ENCODE peak calls at places on chromosomes 1 and 21, in nine cellular contexts. N is endothelial cell, O is fibroblast of lung, A is transverse colon, S is thoracic aorta, Q is AG04450, Z is heart right ventricle, H is RWPE1, B is suprapubic skin. K is an unnamed sample.

GRCh38 chr1:178134061-178134460 is 40.2 kb downstream of the RASAL2 start:
- DNase-seq in S (no peak), O (peak; percentile 55), N (no peak), A (no peak), H (no peak), Z (peak; percentile 69), B (no peak), Q (peak; percentile 13), K (no peak)

GRCh38 chr1:94600556-94600955 is 59.0 kb upstream of the F3 start:
- DNase-seq in Z (no peak), B (no peak), N (no peak), A (no peak), H (no peak), Q (no peak), S (no peak), O (no peak), K (no peak)

GRCh38 chr1:211132681-211133392 is 1.1 kb downstream of the KCNH1 start:
- DNase-seq in Z (no peak), Q (no peak), B (no peak), N (no peak), O (no peak), S (no peak), H (no peak), A (no peak), K (no peak)

GRCh38 chr21:34499116-34499515 is 12.9 kb downstream of the KCNE1 start:
- DNase-seq in N (no peak), B (no peak), Q (no peak), O (no peak), A (no peak), Z (no peak), S (no peak), H (no peak), K (no peak)

GRCh38 chr1:189237008-189237407 is 1240.7 kb downstream of the BRINP3 start:
- DNase-seq in H (no peak), S (no peak), Q (no peak), O (no peak), B (no peak), Z (no peak), N (no peak), A (no peak), K (no peak)

GRCh38 chr1:34127006-34128000 is 37.7 kb downstream of the CSMD2 start:
- DNase-seq in O (no peak), Z (no peak), Q (no peak), A (no peak), N (no peak), H (no peak), S (no peak), B (no peak), K (no peak)

GRCh38 chr1:185719021-185719420 is 15.2 kb upstream of the HMCN1 start:
- DNase-seq in Q (peak; percentile 36), H (peak; percentile 76), S (no peak), O (peak; percentile 86), A (no peak), B (peak; percentile 77), Z (peak; percentile 15), N (peak; percentile 24), K (peak; percentile 44)

GRCh38 chr1:244897476-244898254 is 33.3 kb upstream of the HNRNPU start:
- DNase-seq in S (no peak), H (no peak), A (no peak), Q (no peak), N (no peak), O (no peak), B (no peak), Z (no peak), K (no peak)

GRCh38 chr1:229271448-229272120 is 673 bp downstream of the RAB4A start:
- DNase-seq in S (no peak), N (no peak), H (no peak), B (no peak), A (peak; percentile 50), Q (no peak), Z (peak; percentile 31), O (peak; percentile 43), K (no peak)

GRCh38 chr1:107525146-107525545 is 384.3 kb downstream of the NTNG1 start:
- DNase-seq in H (no peak), Z (no peak), S (no peak), B (no peak), N (no peak), Q (no peak), A (no peak), O (no peak), K (no peak)

GRCh38 chr1:30708361-30708728 is 15.0 kb downstream of the MATN1 start:
- DNase-seq in Q (no peak), Z (no peak), H (no peak), A (no peak), N (no peak), S (no peak), B (no peak), O (no peak), K (no peak)

GRCh38 chr1:81126989-81127571 is 673.7 kb upstream of the ADGRL2 start:
- DNase-seq in H (no peak), Q (no peak), N (no peak), B (no peak), A (no peak), Z (no peak), O (no peak), S (no peak), K (no peak)

GRCh38 chr1:41497631-41498030 is 13.1 kb upstream of the EDN2 start:
- DNase-seq in A (no peak), Q (no peak), B (no peak), O (no peak), N (no peak), H (no peak), S (no peak), Z (no peak), K (no peak)

GRCh38 chr1:41494351-41495170 is 10.1 kb upstream of the EDN2 start:
- DNase-seq in S (no peak), B (no peak), A (no peak), Z (no peak), H (no peak), Q (no peak), O (no peak), N (no peak), K (no peak)

GRCh38 chr1:41497056-41497440 is 12.6 kb upstream of the EDN2 start:
- DNase-seq in Q (no peak), H (no peak), O (no peak), N (no peak), S (no peak), A (no peak), Z (no peak), B (no peak), K (peak; percentile 34)

GRCh38 chr1:41495171-41495948 is 10.9 kb upstream of the EDN2 start:
- DNase-seq in B (no peak), A (no peak), O (peak; percentile 56), H (no peak), N (peak; percentile 50), Z (no peak), S (no peak), Q (no peak), K (peak; percentile 48)

GRCh38 chr1:41496080-41497055 is 11.9 kb upstream of the EDN2 start:
- DNase-seq in Z (peak; percentile 84), Q (peak; percentile 73), H (peak; percentile 75), A (peak; percentile 89), S (peak; percentile 47), B (peak; percentile 90), O (peak; percentile 94), N (peak; percentile 79), K (peak; percentile 90)
- TF ChIP-seq CTCF in Z (no peak), Q (peak; percentile 3), H (no peak), A (no peak), S (no peak), B (no peak), O (no peak), N (no peak), K (no peak)

DNA sequence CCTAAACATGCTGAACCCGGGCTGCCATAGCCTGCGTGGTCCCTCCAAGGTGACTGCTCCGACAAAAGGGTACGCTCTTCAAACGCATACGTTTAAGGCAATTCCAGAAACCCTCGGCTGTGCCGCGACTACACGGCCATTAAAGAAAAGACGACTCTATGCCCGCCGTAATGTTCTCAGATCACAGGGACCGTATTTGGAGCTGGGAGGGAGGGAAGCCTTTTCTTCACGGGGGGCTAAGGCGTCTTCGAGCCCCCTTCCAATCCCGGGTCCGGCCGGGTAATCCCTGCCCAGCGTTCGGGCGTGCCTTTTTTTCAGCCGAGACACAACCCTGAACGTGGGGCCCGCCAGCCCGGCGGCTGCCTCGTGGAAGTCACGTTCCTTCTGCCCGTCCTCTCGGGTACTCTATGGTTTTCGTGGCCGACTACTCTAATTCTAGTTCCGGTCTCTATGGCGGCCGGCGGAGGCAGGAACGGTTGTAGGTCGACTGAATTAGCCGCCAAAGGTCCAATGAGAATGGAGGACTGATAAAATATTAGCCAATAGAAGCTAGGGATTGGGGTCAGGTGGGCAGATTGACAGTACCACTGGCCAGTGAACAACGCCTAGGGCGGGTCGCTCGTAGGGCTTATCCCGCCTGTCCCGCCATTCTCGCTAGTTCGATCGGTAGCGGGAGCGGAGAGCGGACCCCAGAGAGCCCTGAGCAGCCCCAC is at the start of gene YBX1:
- DNase-seq in Q (peak; percentile 97), H (peak; percentile 100), B (peak; percentile 97), O (peak; percentile 99), N (peak; percentile 92), S (peak; percentile 91), A (peak; percentile 97), Z (peak; percentile 98), K (peak; percentile 96)
- TF ChIP-seq CTCF in Q (no peak), H (no peak), B (no peak), O (no peak), N (no peak), S (no peak), A (no peak), Z (no peak), K (no peak)

GRCh38 chr1:226618380-226618779 is 69.8 kb downstream of the STUM start:
- DNase-seq in Z (no peak), O (no peak), B (peak; percentile 39), H (no peak), S (no peak), A (no peak), N (no peak), Q (no peak), K (no peak)
- TF ChIP-seq CTCF in Z (no peak), O (no peak), B (no peak), H (no peak), S (no peak), A (no peak), N (no peak), Q (no peak), K (no peak)

GRCh38 chr1:32055426-32055825 is 17.3 kb upstream of the TMEM39B start:
- DNase-seq in Q (no peak), S (no peak), A (no peak), B (no peak), O (no peak), H (no peak), Z (no peak), N (no peak), K (no peak)

GRCh38 chr1:32048440-32048839 is 24.3 kb upstream of the TMEM39B start:
- DNase-seq in Q (peak; percentile 59), B (no peak), A (no peak), S (no peak), O (no peak), N (no peak), H (no peak), Z (no peak), K (no peak)

GRCh38 chr1:32047701-32048100 is 25.0 kb upstream of the TMEM39B start:
- DNase-seq in B (no peak), S (no peak), A (no peak), Q (peak; percentile 23), H (no peak), O (peak; percentile 42), Z (no peak), N (no peak), K (no peak)

GRCh38 chr1:32052887-32053286 is 19.9 kb upstream of the TMEM39B start:
- DNase-seq in O (no peak), H (no peak), S (no peak), B (no peak), N (no peak), Q (no peak), A (no peak), Z (no peak), K (no peak)

GRCh38 chr1:32051706-32052105 is 21.0 kb upstream of the TMEM39B start:
- DNase-seq in Q (no peak), A (no peak), S (no peak), O (no peak), N (no peak), Z (no peak), B (no peak), H (no peak), K (no peak)
- TF ChIP-seq CTCF in Q (no peak), A (no peak), S (no peak), O (no peak), N (no peak), Z (no peak), B (no peak), H (no peak), K (no peak)

K was measured in Calu3.